ENCODE peak calls at places on chromosomes 7 and 10, in five cellular contexts. Y is kidney, D is fibroblast of lung, G is right lobe of liver, Z is aorta. V is an unnamed sample. For H3K4me1, the result is how much of the 10 kb centered on the place peaks cover.

GRCh38 chr10:93815304-93816091 is 57.8 kb downstream of the LGI1 start:
- DNase-seq in Y (no peak), D (no peak), G (no peak), Z (no peak), V (no peak)

GRCh38 chr7:27697861-27698430 is 35.3 kb upstream of the HIBADH start:
- DNase-seq in Y (peak), D (no peak), G (no peak), Z (peak), V (peak)

GRCh38 chr7:114930829-114931655 is 9.1 kb downstream of the MDFIC start:
- DNase-seq in Y (no peak), D (peak), G (no peak), Z (no peak), V (no peak)

GRCh38 chr10:33277135-33277536 is 57.3 kb downstream of the NRP1 start:
- DNase-seq in Y (peak), D (no peak), G (peak), Z (peak), V (no peak)

GRCh38 chr7:22931011-22931410 is 82.9 kb downstream of the HYCC1 start:
- DNase-seq in Y (no peak), D (no peak), G (no peak), Z (no peak), V (no peak)

GRCh38 chr7:6268023-6268908 is 4.2 kb downstream of the CYTH3 start:
- DNase-seq in Y (no peak), D (no peak), G (no peak), Z (no peak), V (no peak)

GRCh38 chr7:76244781-76245391 is 43.2 kb downstream of the SRRM3 start:
- DNase-seq in Y (no peak), D (no peak), G (no peak), Z (no peak), V (no peak)

GRCh38 chr7:111437736-111438135 is 124.6 kb downstream of the IMMP2L start:
- DNase-seq in Y (no peak), D (no peak), G (no peak), Z (no peak), V (no peak)

GRCh38 chr10:10598297-10598696 is 419.4 kb upstream of the CELF2 start:
- DNase-seq in Y (no peak), D (no peak), G (no peak), Z (no peak), V (no peak)

DNA sequence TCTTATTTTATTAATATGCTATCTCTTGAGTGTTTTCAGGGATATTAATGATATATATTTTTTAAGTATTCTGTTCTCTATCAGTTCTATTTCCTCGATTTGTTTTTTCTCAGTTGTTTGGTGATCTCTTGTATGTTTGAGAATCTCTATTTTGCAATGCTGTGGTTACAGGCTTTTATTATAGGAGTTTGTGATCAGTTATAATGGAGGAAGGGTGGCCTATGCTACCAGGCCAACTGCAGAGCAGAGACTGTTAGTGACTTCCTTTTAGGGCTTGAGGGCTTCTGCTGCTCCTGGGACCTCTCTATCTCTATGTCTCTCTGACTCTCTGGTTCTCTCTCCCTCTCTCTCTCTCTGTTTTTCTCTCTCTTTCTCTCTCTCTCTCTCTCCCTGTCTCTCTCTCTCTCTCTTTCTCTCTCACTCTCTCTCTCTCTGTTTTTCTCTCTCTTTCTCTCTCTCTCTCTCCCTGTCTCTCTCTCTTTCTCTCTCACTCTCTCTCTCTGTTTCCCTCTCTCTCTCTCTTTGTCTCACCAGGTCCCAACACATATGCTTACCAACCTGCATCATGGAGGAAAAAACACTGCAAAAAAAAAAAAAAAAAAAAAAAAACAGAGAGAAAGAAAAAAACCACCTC is 69.4 kb upstream of the CAV2 start:
- DNase-seq in Y (no peak), D (no peak), G (no peak), Z (no peak), V (no peak)
- H3K4me1 ChIP-seq in Y (under half), D (under half), G (under half), Z (under half), V (under half)

GRCh38 chr7:116505278-116505677 is 5.7 kb downstream of the CAV2 start:
- DNase-seq in Y (no peak), D (no peak), G (no peak), Z (no peak), V (no peak)

GRCh38 chr7:116505823-116506222 is 6.3 kb downstream of the CAV2 start:
- DNase-seq in Y (no peak), D (no peak), G (no peak), Z (no peak), V (no peak)

GRCh38 chr7:116502201-116503096 is 2.9 kb downstream of the CAV2 start:
- DNase-seq in Y (no peak), D (no peak), G (no peak), Z (no peak), V (no peak)

GRCh38 chr7:116501425-116502167 is 2.1 kb downstream of the CAV2 start:
- DNase-seq in Y (no peak), D (peak), G (peak), Z (no peak), V (no peak)

DNA sequence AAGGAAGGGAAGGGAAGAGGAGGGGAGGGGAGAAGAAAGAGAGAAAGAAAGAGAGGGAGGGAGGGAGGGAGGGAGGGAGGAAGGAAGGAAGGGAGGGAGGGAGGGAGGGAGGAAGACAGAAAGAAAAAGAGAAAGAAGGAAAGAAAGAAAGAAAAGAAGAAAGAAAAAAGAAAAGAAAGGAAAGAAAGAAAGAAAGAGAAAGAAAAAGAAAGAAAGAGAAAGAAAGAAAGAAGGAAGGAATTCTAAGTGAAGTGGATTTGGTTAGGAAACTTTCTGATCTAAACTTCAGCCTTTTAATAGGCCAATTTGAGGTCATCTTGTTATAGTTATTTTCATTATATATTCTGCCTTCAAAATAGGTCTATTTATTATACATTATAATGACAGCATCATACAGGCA is 4.3 kb downstream of the CAV2 start:
- DNase-seq in Y (no peak), D (no peak), G (no peak), Z (no peak), V (no peak)
- H3K4me1 ChIP-seq in Y (under half), D (under half), G (under half), Z (under half), V (under half)

GRCh38 chr7:105677803-105678583 is 96.7 kb upstream of the EFCAB10 start:
- DNase-seq in Y (no peak), D (no peak), G (no peak), Z (peak), V (peak)

GRCh38 chr7:105674200-105675030 is 93.1 kb upstream of the EFCAB10 start:
- DNase-seq in Y (no peak), D (no peak), G (peak), Z (no peak), V (no peak)

GRCh38 chr7:105675873-105676484 is 94.7 kb upstream of the EFCAB10 start:
- DNase-seq in Y (no peak), D (no peak), G (peak), Z (no peak), V (peak)

GRCh38 chr7:105678811-105679495 is 97.7 kb upstream of the EFCAB10 start:
- DNase-seq in Y (peak), D (peak), G (peak), Z (peak), V (peak)

GRCh38 chr7:105677395-105677701 is 96.1 kb upstream of the EFCAB10 start:
- DNase-seq in Y (no peak), D (no peak), G (peak), Z (no peak), V (no peak)
- H3K4me1 ChIP-seq in Y (under half), D (under half), G (half or more), Z (under half), V (half or more)

GRCh38 chr7:82517059-82517458 is 73.5 kb upstream of the CACNA2D1 start:
- DNase-seq in Y (no peak), D (no peak), G (no peak), Z (no peak), V (no peak)

GRCh38 chr7:82527831-82528230 is 84.3 kb upstream of the CACNA2D1 start:
- DNase-seq in Y (no peak), D (peak), G (no peak), Z (no peak), V (no peak)

GRCh38 chr7:82521906-82522445 is 78.4 kb upstream of the CACNA2D1 start:
- DNase-seq in Y (no peak), D (no peak), G (no peak), Z (no peak), V (no peak)
- H3K4me1 ChIP-seq in Y (under half), D (under half), G (under half), Z (under half), V (under half)

GRCh38 chr10:124706462-124706857 is 37.7 kb downstream of the FAM53B start:
- DNase-seq in Y (peak), D (no peak), G (no peak), Z (peak), V (no peak)

GRCh38 chr10:124704428-124704805 is 39.8 kb downstream of the FAM53B start:
- DNase-seq in Y (no peak), D (no peak), G (no peak), Z (peak), V (no peak)

GRCh38 chr10:124705021-124705740 is 39.0 kb downstream of the FAM53B start:
- DNase-seq in Y (peak), D (no peak), G (no peak), Z (peak), V (no peak)

GRCh38 chr10:124706876-124707516 is 37.2 kb downstream of the FAM53B start:
- DNase-seq in Y (no peak), D (no peak), G (no peak), Z (peak), V (no peak)

DNA sequence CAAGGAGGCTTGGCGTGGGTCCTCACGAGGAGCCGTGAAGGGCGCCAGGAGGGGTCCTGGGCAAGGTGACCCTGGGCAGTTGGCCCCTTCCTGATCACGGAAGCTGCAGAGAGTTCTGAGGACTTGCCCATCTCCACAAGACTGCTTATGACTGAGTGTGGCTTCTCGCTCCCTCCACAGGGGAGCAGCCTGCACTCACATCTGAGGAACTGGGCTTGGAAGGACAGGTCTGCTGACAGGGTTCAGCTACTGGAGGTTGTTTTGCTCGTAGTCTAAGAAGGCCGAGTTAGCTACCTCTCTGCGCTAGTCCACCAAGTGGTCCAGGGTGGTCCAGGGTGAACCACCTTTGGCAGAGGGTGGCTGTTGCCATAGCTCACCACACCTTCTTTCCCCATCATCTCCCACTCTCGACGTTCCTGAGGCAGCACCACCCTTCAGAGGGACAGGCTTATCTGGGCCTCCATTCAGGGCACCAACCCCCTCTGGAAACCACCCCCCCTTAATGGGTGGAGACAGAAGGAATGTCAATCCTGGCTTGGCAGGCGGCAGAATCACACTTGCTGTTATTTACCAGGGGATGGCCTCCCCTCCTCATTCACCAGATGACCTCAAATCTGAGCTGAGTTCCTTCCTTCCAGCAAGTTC is 38.2 kb downstream of the FAM53B start:
- DNase-seq in Y (peak), D (no peak), G (no peak), Z (peak), V (no peak)
- H3K4me1 ChIP-seq in Y (half or more), D (under half), G (half or more), Z (under half), V (half or more)

GRCh38 chr7:605661-606450 is 86.2 kb upstream of the PDGFA start:
- DNase-seq in Y (peak), D (no peak), G (peak), Z (peak), V (no peak)
- H3K4me1 ChIP-seq in Y (under half), D (under half), G (under half), Z (under half), V (half or more)

DNA sequence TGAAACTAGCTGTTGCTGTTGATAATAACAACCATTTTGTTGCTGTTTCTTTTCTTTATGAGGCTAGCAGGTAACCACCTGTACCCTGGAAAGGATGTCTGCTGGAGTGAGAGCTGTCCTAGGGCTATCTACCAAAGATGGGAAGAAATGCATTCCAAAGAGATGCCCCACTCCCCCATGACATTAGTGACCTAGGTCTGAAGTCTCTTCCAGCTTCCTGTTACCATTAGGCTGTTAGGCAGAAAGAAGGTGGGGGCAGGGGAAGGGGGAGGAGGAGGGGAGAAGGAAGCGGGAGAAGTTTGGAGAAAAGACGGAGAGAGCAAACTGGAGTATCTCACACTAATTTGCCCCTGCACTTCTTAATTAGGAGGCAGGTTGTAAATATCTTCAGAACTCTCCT is 118.5 kb downstream of the ABLIM1 start:
- DNase-seq in Y (no peak), D (no peak), G (no peak), Z (no peak), V (no peak)
- H3K4me1 ChIP-seq in Y (under half), D (under half), G (under half), Z (under half), V (under half)

DNA sequence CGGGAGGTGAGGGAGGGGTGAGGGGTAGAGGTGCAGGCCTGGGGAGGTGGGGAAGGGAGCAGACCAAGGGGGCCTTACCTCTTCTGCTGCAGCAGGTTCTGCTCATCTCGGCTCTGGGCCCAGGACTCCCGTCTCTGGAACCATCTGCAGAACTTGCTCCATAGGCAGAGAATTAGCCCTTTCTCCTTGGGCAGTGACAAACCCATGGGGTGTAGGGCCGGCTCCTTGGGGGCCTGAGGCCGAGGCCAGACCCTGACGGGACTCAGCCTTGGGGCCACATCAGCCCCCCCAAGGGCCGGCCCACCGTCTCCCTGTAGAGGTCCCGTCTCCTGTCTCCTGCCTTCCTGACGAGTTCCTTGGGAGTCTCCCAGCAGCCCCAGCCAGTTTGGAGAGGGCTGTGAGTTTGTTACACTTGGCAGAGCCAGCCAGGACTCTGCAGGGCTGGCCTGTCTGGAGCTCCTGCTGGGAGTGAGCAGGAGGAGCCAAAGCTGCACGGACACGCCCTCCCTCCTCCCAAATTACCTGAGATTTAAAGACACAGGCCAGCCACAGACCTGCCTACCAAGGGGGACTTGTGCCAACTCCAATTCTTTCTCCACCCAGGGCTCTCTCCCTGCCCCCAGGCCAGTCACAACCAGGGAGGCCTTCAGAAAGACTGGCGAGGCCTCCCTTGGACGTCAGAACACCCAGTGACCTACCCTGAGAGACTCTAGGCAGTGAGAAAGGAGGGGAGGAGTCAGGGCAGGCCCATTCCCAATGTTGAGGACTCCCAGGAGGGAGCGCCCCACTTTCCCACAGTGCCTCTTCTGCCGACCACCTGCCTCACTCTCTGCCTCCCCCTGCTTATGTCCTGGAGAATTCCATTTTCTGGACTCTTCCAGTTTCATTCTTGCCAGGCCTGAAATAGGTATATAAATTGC is at the start of gene TRPV6:
- DNase-seq in Y (no peak), D (no peak), G (peak), Z (no peak), V (peak)
- H3K4me1 ChIP-seq in Y (under half), D (under half), G (under half), Z (under half), V (under half)

GRCh38 chr7:87154569-87154968 is 2.3 kb downstream of the DMTF1 start:
- DNase-seq in Y (no peak), D (no peak), G (no peak), Z (no peak), V (no peak)
- H3K4me1 ChIP-seq in Y (under half), D (under half), G (under half), Z (under half), V (half or more)